ENCODE peak calls at places on chromosomes 16 and 17, in eight cellular contexts. D is prostate gland, J is BJ, Y is neural progenitor cell, K is cardiac muscle cell, P is ovary, A is fibroblast of villous mesenchyme, Z is tibial nerve. U is an unnamed sample.

GRCh38 chr16:81716478-81717210 is 62.4 kb upstream of the PLCG2 start:
- DNase-seq in J (no peak), D (no peak), A (no peak), Z (no peak), P (no peak), Y (no peak), K (no peak), U (peak)

GRCh38 chr16:2981899-2982250 is 1.6 kb upstream of the PKMYT1 start:
- DNase-seq in P (no peak), J (no peak), K (no peak), Y (peak), A (no peak), Z (no peak), D (no peak), U (no peak)

GRCh38 chr17:27376637-27377547 is 79.4 kb upstream of the KSR1 start:
- DNase-seq in A (peak), D (no peak), Z (no peak), Y (no peak), P (no peak), K (no peak), J (no peak), U (no peak)

GRCh38 chr16:9259914-9260608 is 168.6 kb downstream of the HAPSTR1 start:
- DNase-seq in P (no peak), J (no peak), Z (peak), Y (no peak), D (peak), A (no peak), K (no peak), U (no peak)

GRCh38 chr17:74354123-74354522 is 7.5 kb downstream of the BTBD17 start:
- DNase-seq in J (no peak), Z (no peak), A (no peak), K (peak), Y (peak), P (no peak), D (no peak), U (no peak)

GRCh38 chr16:11180489-11180888 is 75.5 kb downstream of the SOCS1 start:
- DNase-seq in A (no peak), D (no peak), Y (no peak), J (no peak), P (no peak), Z (no peak), K (no peak), U (no peak)

GRCh38 chr16:1097800-1098199 is 1.8 kb upstream of the C1QTNF8 start:
- DNase-seq in D (no peak), K (no peak), Z (no peak), Y (no peak), J (no peak), P (no peak), A (no peak), U (no peak)

GRCh38 chr17:75518201-75518600 is 1.9 kb downstream of the TSEN54 start:
- DNase-seq in J (no peak), D (no peak), K (no peak), Y (no peak), A (no peak), P (no peak), Z (no peak), U (peak)

GRCh38 chr16:20944861-20945390 is 44.4 kb downstream of the LYRM1 start:
- DNase-seq in A (no peak), Y (no peak), J (no peak), K (no peak), P (no peak), Z (no peak), D (no peak), U (peak)

GRCh38 chr16:369866-370436 is 387 bp downstream of the MRPL28 start:
- DNase-seq in J (no peak), Y (peak), K (peak), P (peak), Z (no peak), D (no peak), A (peak), U (no peak)

GRCh38 chr17:33929181-33929724 is 325.8 kb upstream of the CCL2 start:
- DNase-seq in P (no peak), J (no peak), Y (peak), Z (no peak), D (no peak), A (no peak), K (no peak), U (no peak)

DNA sequence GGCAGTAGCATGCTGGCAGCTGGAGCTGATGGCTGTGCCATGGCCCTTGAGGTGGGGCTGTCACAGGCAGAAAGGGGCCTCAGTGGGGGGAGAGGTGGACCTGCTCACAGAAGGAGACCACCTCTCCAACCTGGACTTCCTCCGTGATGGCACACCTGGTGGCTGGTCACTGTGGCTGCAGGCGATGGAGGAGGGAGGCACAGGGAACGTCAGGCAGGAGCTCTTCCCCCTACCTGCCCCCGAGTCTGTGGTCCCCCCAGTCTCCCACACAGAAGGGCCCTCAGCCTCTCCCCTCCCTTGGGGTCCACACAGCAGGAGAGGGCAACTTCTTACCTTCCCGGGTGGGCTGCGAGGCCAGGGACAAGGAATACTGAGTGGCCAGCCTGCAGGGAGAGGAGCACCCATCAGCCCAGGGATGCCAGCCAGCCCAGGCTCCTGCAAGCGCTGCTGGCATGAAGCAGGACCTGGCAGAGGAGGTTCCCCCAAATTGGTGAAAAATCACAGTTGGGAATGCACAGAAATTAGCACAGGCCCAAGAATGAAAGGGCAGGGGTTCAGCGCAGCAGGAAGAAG is 96.5 kb downstream of the GOSR1 start:
- DNase-seq in D (no peak), P (no peak), K (no peak), Z (no peak), A (no peak), J (no peak), Y (no peak), U (no peak)
- TF ChIP-seq CTCF in D (no peak), P (no peak), K (no peak), Z (no peak), A (no peak), J (no peak), Y (no peak), U (no peak)

GRCh38 chr17:64115871-64116534 is 13.9 kb downstream of the ERN1 start:
- DNase-seq in K (no peak), Y (no peak), Z (no peak), D (no peak), A (peak), P (no peak), J (peak), U (no peak)
- H3K4me3 ChIP-seq in K (no peak), Y (no peak), Z (no peak), D (no peak), A (peak), P (no peak), J (no peak), U (no peak)

DNA sequence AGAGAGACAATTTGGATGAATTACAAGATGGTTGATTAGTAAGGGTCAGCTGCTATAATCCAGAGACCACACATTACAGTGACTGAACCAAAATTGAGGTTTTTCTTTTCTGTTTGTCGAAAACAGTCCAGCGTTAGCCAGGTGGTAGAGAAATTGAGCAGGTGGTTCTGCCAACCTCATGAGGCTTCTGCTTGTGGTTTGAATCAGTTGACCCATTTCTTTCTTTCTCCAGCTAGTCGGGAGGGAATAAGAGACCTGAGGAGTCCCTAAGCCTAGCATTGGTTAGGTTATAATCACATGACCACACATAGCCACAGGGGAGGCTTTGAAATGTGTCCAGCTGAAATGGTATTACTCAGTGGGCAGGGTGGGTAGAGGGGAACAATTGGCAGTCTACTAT is 504.6 kb downstream of the HS3ST4 start:
- DNase-seq in P (no peak), K (no peak), Y (no peak), J (no peak), A (no peak), Z (no peak), D (no peak), U (no peak)
- TF ChIP-seq CTCF in P (no peak), K (no peak), Y (no peak), J (no peak), A (no peak), Z (no peak), D (no peak), U (no peak)

GRCh38 chr17:4497101-4497824 is 1.4 kb upstream of the SPNS2 start:
- DNase-seq in Z (no peak), J (no peak), A (no peak), Y (no peak), K (no peak), P (no peak), D (no peak), U (no peak)

GRCh38 chr17:4501295-4501949 is 2.7 kb downstream of the SPNS2 start:
- DNase-seq in Z (no peak), D (no peak), J (no peak), P (no peak), A (no peak), Y (no peak), K (no peak), U (no peak)

GRCh38 chr17:4500188-4500565 is 1.5 kb downstream of the SPNS2 start:
- DNase-seq in J (no peak), A (no peak), Z (no peak), P (no peak), D (no peak), Y (no peak), K (no peak), U (no peak)

GRCh38 chr17:4499431-4500187 is 928 bp downstream of the SPNS2 start:
- DNase-seq in D (no peak), P (no peak), Z (no peak), Y (peak), K (no peak), J (no peak), A (no peak), U (no peak)

DNA sequence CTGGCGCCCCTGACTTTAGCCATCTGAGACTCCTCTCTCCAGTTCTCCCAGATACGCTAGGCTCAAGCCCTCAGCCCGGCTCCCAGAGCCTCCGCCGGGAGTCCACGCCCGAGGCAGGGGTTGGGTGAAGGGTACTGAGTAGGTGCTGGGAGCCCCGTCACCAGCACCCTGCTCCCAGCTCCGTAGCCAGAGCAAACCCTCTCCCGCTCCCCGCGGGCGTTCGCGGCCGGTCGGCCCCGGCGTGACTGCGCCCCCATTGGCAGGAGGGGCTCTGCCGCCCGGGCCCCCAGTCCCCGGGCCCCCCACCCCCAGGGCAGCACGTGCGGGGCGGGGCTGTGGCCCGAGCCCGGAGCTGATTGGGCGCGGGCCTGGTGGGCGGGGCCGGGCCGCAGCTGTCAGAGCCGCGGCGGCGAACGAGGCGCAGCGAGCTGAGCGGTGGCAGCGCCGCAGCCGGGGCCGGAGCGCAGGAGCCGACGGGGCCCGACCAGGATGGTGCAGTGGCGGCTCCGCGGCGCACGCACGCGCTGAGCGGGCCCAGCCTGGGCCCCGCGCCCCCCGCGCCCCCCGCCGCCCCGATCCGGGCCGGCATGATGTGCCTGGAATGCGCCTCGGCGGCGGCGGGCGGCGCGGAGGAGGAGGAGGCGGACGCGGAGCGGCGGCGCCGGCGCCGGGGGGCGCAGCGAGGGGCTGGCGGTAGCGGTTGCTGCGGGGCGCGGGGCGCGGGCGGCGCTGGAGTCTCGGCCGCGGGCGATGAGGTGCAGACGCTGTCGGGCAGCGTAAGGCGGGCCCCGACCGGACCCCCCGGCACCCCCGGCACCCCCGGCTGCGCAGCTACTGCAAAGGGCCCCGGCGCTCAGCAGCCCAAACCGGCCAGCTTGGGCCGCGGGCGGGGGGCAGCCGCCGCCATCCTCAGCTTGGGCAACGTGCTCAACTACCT is at the start of gene SPNS2:
- DNase-seq in J (no peak), Y (peak), A (peak), K (peak), D (peak), P (peak), Z (no peak), U (no peak)
- H3K4me3 ChIP-seq in J (peak), Y (peak), A (no peak), K (peak), D (peak), P (peak), Z (peak), U (no peak)

GRCh38 chr16:5349661-5350060 is 252.1 kb upstream of the EEF2KMT start:
- DNase-seq in D (no peak), P (no peak), A (no peak), Y (no peak), Z (no peak), J (no peak), K (no peak), U (no peak)

GRCh38 chr16:5347561-5347960 is 250.0 kb upstream of the EEF2KMT start:
- DNase-seq in P (no peak), K (no peak), Y (no peak), J (no peak), Z (no peak), A (no peak), D (no peak), U (no peak)

GRCh38 chr16:5354645-5355044 is 257.1 kb upstream of the EEF2KMT start:
- DNase-seq in K (peak), D (no peak), P (no peak), Y (no peak), Z (no peak), A (no peak), J (no peak), U (no peak)

GRCh38 chr16:5349101-5349500 is 251.5 kb upstream of the EEF2KMT start:
- DNase-seq in J (no peak), Y (no peak), P (no peak), A (no peak), D (no peak), Z (no peak), K (no peak), U (no peak)

GRCh38 chr16:5350118-5350517 is 252.5 kb upstream of the EEF2KMT start:
- DNase-seq in Y (peak), J (no peak), K (no peak), P (no peak), Z (no peak), D (no peak), A (no peak), U (no peak)
- TF ChIP-seq CTCF in Y (peak), J (no peak), K (no peak), P (no peak), Z (no peak), D (no peak), A (no peak), U (no peak)

DNA sequence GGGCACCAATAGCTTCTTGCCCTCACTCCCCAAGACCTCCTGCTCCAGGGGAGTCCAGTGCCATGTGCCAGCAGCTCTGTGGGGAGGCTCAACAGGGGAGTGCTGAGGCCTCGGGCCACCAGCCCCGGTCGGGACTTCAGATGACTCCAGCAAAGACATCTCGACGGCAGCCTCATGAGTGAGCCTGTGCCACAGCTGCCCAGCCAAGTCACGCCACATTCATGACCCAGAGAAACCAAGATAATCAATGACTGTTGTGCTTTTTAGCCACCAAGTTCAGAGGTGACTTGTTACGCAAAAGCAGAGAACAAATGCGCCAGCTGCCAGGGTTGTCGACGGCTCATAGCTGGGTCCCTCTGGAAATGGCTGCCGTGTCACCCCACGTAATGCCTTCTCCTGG is 157.5 kb downstream of the BANP start:
- DNase-seq in D (no peak), J (no peak), A (no peak), Z (no peak), P (no peak), Y (no peak), K (no peak), U (no peak)
- H3K4me3 ChIP-seq in D (no peak), J (no peak), A (no peak), Z (no peak), P (no peak), Y (no peak), K (no peak), U (no peak)

DNA sequence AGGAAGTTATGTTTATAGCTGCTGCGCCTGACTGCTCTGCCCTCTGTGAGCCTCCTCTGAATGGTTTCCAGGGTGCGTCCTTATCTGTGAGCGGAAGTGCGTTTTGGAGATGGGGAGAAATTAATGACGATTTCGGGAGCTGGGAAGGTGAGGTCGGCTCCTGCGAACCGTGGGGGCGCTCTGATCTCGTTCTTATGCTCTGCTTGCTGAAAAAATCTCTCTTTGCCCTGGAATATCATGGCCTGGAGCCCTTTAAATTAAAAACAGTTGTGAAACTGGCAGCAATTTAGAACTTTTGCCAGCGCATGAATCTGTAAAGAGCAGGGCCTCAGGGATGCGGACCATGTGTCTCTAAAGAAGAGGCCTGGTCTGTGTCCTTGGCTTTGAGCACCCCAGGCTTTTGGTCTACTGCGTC is 135.8 kb upstream of the ZFHX3 start:
- DNase-seq in Y (no peak), D (no peak), K (no peak), J (no peak), A (peak), Z (no peak), P (peak), U (no peak)
- TF ChIP-seq CTCF in Y (no peak), D (no peak), K (peak), J (peak), A (peak), Z (no peak), P (no peak), U (no peak)